ENCODE peak calls at places on chromosomes 7 and 10, in five cellular contexts. B, T, P, K and U are unnamed samples.

GRCh38 chr10:12358863-12359647 is 9.7 kb downstream of the CAMK1D start:
- DNase-seq in P (no peak), K (no peak), B (no peak), T (no peak), U (no peak)

GRCh38 chr7:145681159-145681558 is 435.4 kb upstream of the CNTNAP2 start:
- DNase-seq in T (no peak), K (no peak), P (no peak), B (no peak), U (no peak)

GRCh38 chr7:108347616-108348015 is 108.6 kb downstream of the NRCAM start:
- DNase-seq in P (peak), B (no peak), T (no peak), K (no peak), U (no peak)

GRCh38 chr7:85765698-85766298 is 578.9 kb upstream of the SEMA3D start:
- DNase-seq in B (no peak), T (no peak), K (peak), P (no peak), U (no peak)

GRCh38 chr7:90262438-90262837 is 17.5 kb downstream of the CFAP69 start:
- DNase-seq in P (peak), T (peak), K (no peak), B (no peak), U (no peak)

GRCh38 chr10:81873932-81874816 is 820 bp upstream of the NRG3 start:
- DNase-seq in P (no peak), K (peak), B (no peak), T (no peak), U (peak)

GRCh38 chr7:77442631-77443420 is 26.7 kb upstream of the GSAP start:
- DNase-seq in T (no peak), B (no peak), P (peak), K (no peak), U (no peak)

GRCh38 chr7:129199406-129199805 is 11.0 kb downstream of the SMO start:
- DNase-seq in K (no peak), B (no peak), T (no peak), P (no peak), U (no peak)

GRCh38 chr10:130686680-130687300 is 550.6 kb downstream of the GLRX3 start:
- DNase-seq in K (no peak), B (no peak), P (peak), T (no peak), U (peak)

GRCh38 chr7:129188372-129188891 is at the start of gene SMO:
- DNase-seq in K (peak), P (no peak), B (no peak), T (no peak), U (peak)

GRCh38 chr7:117032810-117033209 is 79.5 kb downstream of the ST7 start:
- DNase-seq in B (no peak), T (no peak), K (no peak), P (no peak), U (no peak)

GRCh38 chr7:117036836-117037235 is 83.5 kb downstream of the ST7 start:
- DNase-seq in K (no peak), B (no peak), P (no peak), T (no peak), U (no peak)

GRCh38 chr7:117034851-117035462 is 81.7 kb downstream of the ST7 start:
- DNase-seq in T (no peak), P (no peak), B (no peak), K (no peak), U (no peak)

GRCh38 chr7:117036034-117036669 is 82.9 kb downstream of the ST7 start:
- DNase-seq in P (no peak), T (no peak), B (no peak), K (no peak), U (no peak)

DNA sequence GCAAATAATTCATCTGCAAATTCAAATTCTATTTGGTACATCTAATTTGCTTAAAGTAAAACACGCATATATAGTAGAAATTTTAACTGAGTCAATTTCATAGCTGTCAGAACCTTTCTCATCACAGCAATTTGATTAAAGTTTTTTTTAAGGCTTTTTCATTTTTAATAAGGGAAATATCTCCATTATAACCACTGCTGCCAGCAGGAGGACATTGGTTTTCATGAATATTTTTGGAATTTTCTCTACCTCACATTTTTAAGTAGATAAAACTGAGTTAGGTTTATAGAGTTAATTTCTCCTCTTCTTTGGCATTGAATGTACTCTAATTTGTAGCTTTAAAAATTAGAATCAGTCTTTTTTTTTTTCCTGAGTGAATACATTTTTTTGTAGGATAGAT is 82.2 kb downstream of the ST7 start:
- DNase-seq in P (no peak), K (no peak), B (no peak), T (no peak), U (no peak)
- TF ChIP-seq CTCF in P (no peak), K (no peak), B (peak), T (no peak), U (peak)

GRCh38 chr7:151745090-151745638 is 131.8 kb downstream of the PRKAG2 start:
- DNase-seq in P (peak), B (peak), K (peak), T (no peak), U (no peak)
- TF ChIP-seq CTCF in P (peak), B (peak), K (peak), T (peak), U (peak)

GRCh38 chr10:102375250-102375649 is 20.3 kb upstream of the NFKB2 start:
- DNase-seq in P (no peak), T (no peak), B (no peak), K (no peak), U (no peak)
- TF ChIP-seq CTCF in P (no peak), T (peak), B (no peak), K (no peak), U (no peak)

GRCh38 chr7:137302075-137302474 is 41.5 kb downstream of the PTN start:
- DNase-seq in K (no peak), T (no peak), P (no peak), B (no peak), U (no peak)

GRCh38 chr7:137304624-137305235 is 38.8 kb downstream of the PTN start:
- DNase-seq in P (no peak), K (no peak), T (no peak), B (no peak), U (no peak)
- TF ChIP-seq CTCF in P (no peak), K (no peak), T (no peak), B (no peak), U (no peak)

GRCh38 chr7:27739914-27740448 is at the start of gene TAX1BP1:
- DNase-seq in K (peak), P (peak), B (peak), T (peak), U (peak)

GRCh38 chr7:27737178-27737577 is 2.8 kb upstream of the TAX1BP1 start:
- DNase-seq in T (no peak), K (no peak), B (no peak), P (no peak), U (no peak)

GRCh38 chr7:27740449-27741086 is 606 bp downstream of the TAX1BP1 start:
- DNase-seq in K (peak), T (peak), P (peak), B (peak), U (peak)

GRCh38 chr7:27737591-27737990 is 2.4 kb upstream of the TAX1BP1 start:
- DNase-seq in T (no peak), B (no peak), K (no peak), P (no peak), U (no peak)

DNA sequence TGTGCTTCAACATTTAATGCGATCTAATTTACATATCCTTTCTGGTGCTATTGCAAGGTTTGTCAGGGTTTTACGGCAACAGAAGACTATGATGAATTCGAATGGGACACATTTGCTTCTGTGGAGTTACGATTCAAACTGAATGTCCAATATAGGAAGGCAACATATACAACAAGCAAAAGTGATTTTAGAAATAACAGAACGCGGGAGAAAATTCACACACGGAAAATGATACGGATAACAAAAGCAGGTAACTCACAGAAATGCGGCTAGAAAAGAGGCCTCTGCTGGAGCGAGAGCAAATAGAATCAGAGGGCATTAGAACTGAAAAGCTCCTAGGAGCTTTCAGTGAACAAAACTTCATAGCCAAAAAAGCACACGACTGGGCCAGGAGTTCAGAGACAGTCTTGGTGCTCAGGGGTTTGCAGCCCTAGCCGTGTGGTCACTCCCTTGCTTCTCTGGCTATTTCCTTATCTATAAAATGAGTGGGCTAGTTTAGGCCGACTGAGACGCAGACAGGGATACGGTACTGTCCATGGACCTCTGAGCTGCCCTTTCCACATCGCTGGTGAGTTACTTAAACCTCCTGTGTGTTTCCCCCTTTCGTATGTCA is 555 bp upstream of the TAX1BP1 start:
- DNase-seq in K (peak), P (no peak), B (no peak), T (peak), U (no peak)
- TF ChIP-seq CTCF in K (no peak), P (no peak), B (no peak), T (no peak), U (no peak)